ENCODE peak calls at places on chromosomes 4 and X, in four cellular contexts. L is HEK293T; Z is MCF 10A; K is stimulated activated CD8-positive, alpha-beta memory T cell treated with anti-CD3 and anti-CD28 coated beads, Interleukin-4, amount 100 ng/mL, for 4 hours. B is an unnamed sample.
A peak's percentile ranks its signal among the peaks of the same experiment; 100 is the strongest.

GRCh38 chr4:25123236-25123635 is 37.0 kb downstream of the SEPSECS start:
- DNase-seq in L (no peak), Z (no peak), K (no peak), B (no peak)

GRCh38 chr4:183284229-183284628 is 35.8 kb downstream of the CLDN22 start:
- DNase-seq in L (no peak), Z (no peak), K (no peak), B (no peak)

GRCh38 chr4:46277165-46277951 is 112.6 kb downstream of the GABRA2 start:
- DNase-seq in L (no peak), Z (no peak), K (no peak), B (no peak)

GRCh38 chr4:164700471-164700870 is 53.5 kb upstream of the SMIM31 start:
- DNase-seq in L (peak; percentile 49), Z (peak; percentile 52), K (no peak), B (peak; percentile 5)

GRCh38 chr4:152385551-152385950 is 150.3 kb downstream of the FBXW7 start:
- DNase-seq in L (peak; percentile 10), Z (peak; percentile 18), K (no peak), B (peak; percentile 11)

GRCh38 chr4:138241281-138242075 is 671 bp downstream of the SLC7A11 start:
- DNase-seq in L (peak; percentile 8), Z (peak; percentile 58), K (no peak), B (peak; percentile 32)

GRCh38 chrX:20968996-20969395 is 405.2 kb upstream of the CNKSR2 start:
- DNase-seq in L (no peak), Z (peak; percentile 59), K (no peak), B (no peak)

GRCh38 chrX:113510586-113510985 is 670.0 kb upstream of the AMOT start:
- DNase-seq in L (no peak), Z (no peak), K (no peak), B (no peak)

GRCh38 chr4:77036206-77036605 is 39.6 kb downstream of the CCNI start:
- DNase-seq in L (no peak), Z (peak; percentile 42), K (no peak), B (no peak)

GRCh38 chrX:120790552-120790951 is 85.1 kb downstream of the CT47B1 start:
- DNase-seq in L (no peak), Z (peak; percentile 5), K (no peak), B (no peak)

GRCh38 chrX:17656035-17656418 is 81.3 kb upstream of the SCML1 start:
- DNase-seq in L (no peak), Z (no peak), K (no peak), B (no peak)

GRCh38 chr4:20017035-20017434 is 234.7 kb upstream of the SLIT2 start:
- DNase-seq in L (no peak), Z (no peak), K (no peak), B (no peak)

GRCh38 chrX:111270339-111270738 is at the start of gene CAPN6:
- DNase-seq in L (peak; percentile 20), Z (peak; percentile 52), K (no peak), B (no peak)

GRCh38 chr4:107930821-107931774 is at the start of gene CYP2U1:
- DNase-seq in L (peak; percentile 83), Z (peak; percentile 79), K (peak; percentile 66), B (peak; percentile 76)

GRCh38 chr4:66562276-66562806 is 892.1 kb upstream of the EPHA5 start:
- DNase-seq in L (no peak), Z (peak; percentile 11), K (no peak), B (no peak)

GRCh38 chrX:115564243-115564642 is 3.3 kb downstream of the PLS3 start:
- DNase-seq in L (no peak), Z (peak; percentile 18), K (no peak), B (no peak)

GRCh38 chr4:88696620-88697019 is 1.0 kb downstream of the NAP1L5 start:
- DNase-seq in L (no peak), Z (no peak), K (no peak), B (no peak)

GRCh38 chr4:107115185-107115847 is 79.2 kb upstream of the DKK2 start:
- DNase-seq in L (no peak), Z (peak; percentile 29), K (no peak), B (no peak)

GRCh38 chr4:1208266-1208961 is 36.0 kb upstream of the SPON2 start:
- DNase-seq in L (no peak), Z (no peak), K (no peak), B (no peak)

B was measured in OCI-LY7.